ENCODE peak calls at places on chromosomes 4 and X, in nine cellular contexts. Y is HCT116, N is ovary, R is tibial nerve, I is sigmoid colon, A is K562, T is uterus, H is upper lobe of left lung, E is testis. S is an unnamed sample.

GRCh38 chr4:141640692-141641091 is 4.3 kb downstream of the IL15 start:
- DNase-seq in R (no peak), H (no peak), I (no peak), T (no peak), E (no peak), A (no peak), N (no peak), Y (no peak), S (no peak)

GRCh38 chr4:95835672-95836071 is 4.2 kb upstream of the PDHA2 start:
- DNase-seq in A (peak; percentile 6), I (no peak), E (no peak), Y (peak; percentile 24), H (no peak), R (no peak), N (no peak), T (no peak), S (no peak)

GRCh38 chr4:7287274-7287917 is 95.1 kb downstream of the SORCS2 start:
- DNase-seq in N (no peak), T (no peak), E (no peak), Y (no peak), I (no peak), H (no peak), R (no peak), A (no peak), S (no peak)

GRCh38 chr4:68272860-68273259 is 27.4 kb upstream of the TMPRSS11B start:
- DNase-seq in N (no peak), Y (no peak), E (no peak), A (no peak), I (no peak), T (no peak), R (no peak), H (no peak), S (no peak)

GRCh38 chrX:130179170-130179569 is 7.4 kb downstream of the RAB33A start:
- DNase-seq in R (no peak), H (no peak), Y (no peak), T (no peak), A (no peak), I (no peak), E (no peak), N (no peak), S (no peak)

GRCh38 chrX:153931748-153932147 is 3.1 kb downstream of the NAA10 start:
- DNase-seq in I (no peak), A (no peak), H (no peak), E (no peak), R (no peak), N (no peak), Y (no peak), T (no peak), S (no peak)

GRCh38 chr4:8818063-8818881 is 53.4 kb downstream of the HMX1 start:
- DNase-seq in H (peak; percentile 26), Y (no peak), N (peak; percentile 6), I (peak; percentile 40), E (peak; percentile 8), A (no peak), R (no peak), T (no peak), S (no peak)

GRCh38 chr4:123997736-123998449 is 601.3 kb downstream of the SPRY1 start:
- DNase-seq in T (no peak), H (no peak), Y (no peak), I (no peak), A (no peak), E (no peak), N (no peak), R (no peak), S (no peak)

GRCh38 chr4:166839615-166840251 is 394.6 kb downstream of the SPOCK3 start:
- DNase-seq in T (no peak), N (no peak), H (no peak), E (no peak), I (no peak), Y (no peak), A (no peak), R (no peak), S (no peak)

GRCh38 chr4:150609131-150609530 is 27.2 kb downstream of the MAB21L2 start:
- DNase-seq in E (no peak), T (no peak), H (no peak), N (no peak), R (no peak), A (no peak), Y (no peak), I (no peak), S (no peak)

GRCh38 chrX:34053931-34054330 is 78.2 kb downstream of the FAM47A start:
- DNase-seq in T (no peak), I (no peak), Y (no peak), E (no peak), A (no peak), H (no peak), R (no peak), N (no peak), S (no peak)

GRCh38 chrX:15546745-15547144 is 46.1 kb downstream of the BMX start:
- DNase-seq in H (no peak), R (no peak), A (no peak), Y (no peak), T (no peak), I (no peak), N (no peak), E (no peak), S (no peak)

GRCh38 chr4:144712775-144713174 is 66.8 kb downstream of the HHIP start:
- DNase-seq in T (no peak), I (no peak), Y (no peak), R (no peak), E (no peak), H (no peak), A (no peak), N (no peak), S (no peak)

GRCh38 chrX:134836497-134836968 is 154.3 kb upstream of the SMIM10 start:
- DNase-seq in Y (peak; percentile 79), A (peak; percentile 13), I (no peak), N (no peak), T (no peak), E (peak; percentile 73), R (no peak), H (no peak), S (no peak)

GRCh38 chrX:73214366-73215094 is at the start of gene NAP1L2:
- DNase-seq in H (peak; percentile 61), E (peak; percentile 65), N (peak; percentile 60), A (no peak), R (peak; percentile 10), T (peak; percentile 45), I (peak; percentile 71), Y (no peak), S (no peak)

GRCh38 chrX:128728943-128729342 is 676.7 kb upstream of the ACTRT1 start:
- DNase-seq in I (no peak), Y (no peak), H (no peak), T (no peak), N (no peak), E (no peak), R (no peak), A (no peak), S (no peak)

GRCh38 chr4:48090621-48091020 is 43.4 kb downstream of the TXK start:
- DNase-seq in I (no peak), E (no peak), A (no peak), N (no peak), H (no peak), Y (no peak), R (no peak), T (no peak), S (no peak)

GRCh38 chrX:653316-653715 is 22.7 kb downstream of the SHOX start:
- DNase-seq in R (no peak), I (no peak), E (no peak), T (no peak), A (no peak), Y (no peak), H (no peak), N (no peak), S (no peak)

GRCh38 chr4:6201580-6202091 is 1.3 kb upstream of the JAKMIP1 start:
- DNase-seq in Y (no peak), E (no peak), T (no peak), N (no peak), H (no peak), A (no peak), I (peak; percentile 15), R (no peak), S (no peak)

GRCh38 chrX:154488336-154489075 is 1.9 kb downstream of the SLC10A3 start:
- DNase-seq in T (no peak), A (no peak), N (peak; percentile 36), E (no peak), H (no peak), I (no peak), R (no peak), Y (no peak), S (no peak)

GRCh38 chrX:38701073-38701472 is 100.2 kb upstream of the MID1IP1 start:
- DNase-seq in I (no peak), T (no peak), A (no peak), E (no peak), H (no peak), Y (no peak), R (no peak), N (no peak), S (no peak)
- TF ChIP-seq POLR2A in I (no peak), T (no peak), A (no peak), E (no peak), H (no peak), Y (no peak), R (no peak), N (no peak), S (no peak)

GRCh38 chrX:1679238-1679637 is 64.4 kb downstream of the ASMT start:
- DNase-seq in H (no peak), I (no peak), R (no peak), N (no peak), E (no peak), Y (no peak), A (no peak), T (no peak), S (no peak)
- H3K27ac ChIP-seq in H (no peak overlapping the region), I (no peak overlapping the region), R (no peak overlapping the region), N (no peak overlapping the region), E (no peak overlapping the region), Y (no peak overlapping the region), A (no peak overlapping the region), T (no peak overlapping the region), S (no peak overlapping the region)

GRCh38 chr4:112196446-112196845 is 35.1 kb upstream of the AP1AR start:
- DNase-seq in I (no peak), H (no peak), Y (no peak), R (no peak), A (no peak), E (no peak), T (no peak), N (no peak), S (no peak)
- H3K4me3 ChIP-seq in I (no peak overlapping the region), H (no peak overlapping the region), Y (no peak overlapping the region), R (no peak overlapping the region), A (no peak overlapping the region), E (no peak overlapping the region), T (no peak overlapping the region), N (no peak overlapping the region), S (no peak overlapping the region)

DNA sequence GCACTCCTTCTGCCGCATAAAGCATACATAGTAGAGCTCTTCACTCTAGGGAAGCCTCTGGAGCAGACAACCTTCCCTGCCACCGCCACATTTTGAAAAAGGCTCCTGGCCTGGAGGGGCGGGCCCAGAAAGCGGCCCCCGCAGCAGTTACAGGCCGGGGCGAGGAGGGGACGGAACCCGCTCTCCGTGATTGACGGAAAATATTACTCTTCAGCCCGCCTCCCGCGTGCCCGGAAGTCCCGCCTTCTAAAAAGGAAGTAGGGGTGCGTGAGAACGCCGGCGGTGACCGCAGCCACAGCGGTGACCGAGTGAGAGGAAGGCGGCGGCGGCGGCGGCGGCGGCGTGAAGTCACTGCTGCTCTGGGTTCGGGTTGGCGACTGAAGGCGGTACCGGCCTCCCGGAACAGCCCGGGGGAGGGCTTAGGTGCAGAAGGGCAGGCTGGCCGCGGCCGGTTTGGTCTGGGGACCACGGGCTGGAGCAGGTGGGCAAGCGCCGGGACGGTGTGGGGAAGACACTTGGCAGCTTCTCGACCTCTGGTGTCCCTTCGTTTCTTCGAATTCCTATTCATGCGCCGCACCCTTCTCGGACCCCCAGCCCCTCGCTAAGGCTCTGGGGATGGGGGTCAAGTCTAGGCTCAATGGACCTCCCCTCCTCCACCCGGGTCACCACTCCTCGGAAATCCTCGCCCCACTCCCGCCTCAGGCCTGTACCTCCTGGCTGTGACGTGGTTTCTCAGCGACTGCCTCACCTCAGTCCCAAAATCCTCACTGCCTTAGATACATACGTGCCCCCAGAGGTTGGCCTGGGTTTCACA is at the start of gene HCCS:
- DNase-seq in I (peak; percentile 93), N (peak; percentile 83), T (peak; percentile 83), A (peak; percentile 88), Y (peak; percentile 54), R (peak; percentile 62), H (peak; percentile 92), E (peak; percentile 89), S (peak; percentile 11)
- TF ChIP-seq POLR2A in I (peak; percentile 71), N (peak; percentile 66), T (peak; percentile 28), A (peak; percentile 92), Y (peak; percentile 31), R (peak; percentile 66), H (no peak), E (no peak), S (peak; percentile 76)